ENCODE peak calls at places on chromosomes 11 and 22, in eight cellular contexts. Q is body of pancreas; F is H1; C is activated naive CD8-positive, alpha-beta T cell treated with anti-CD3 and anti-CD28 coated beads, Interleukin-2, amount 50 U/mL, for 24 hours; A is H4; G is HAP-1; N is substantia nigra; M is stimulated activated CD8-positive, alpha-beta memory T cell treated with anti-CD3 and anti-CD28 coated beads, Interleukin-4, amount 100 ng/mL, for 48 hours. W is an unnamed sample.

GRCh38 chr11:68345776-68346728 is 33.7 kb downstream of the LRP5 start:
- DNase-seq in F (no peak), M (no peak), C (no peak), G (no peak), Q (no peak), N (no peak), A (no peak), W (no peak)

GRCh38 chr11:15157181-15157580 is 42.5 kb downstream of the INSC start:
- DNase-seq in N (no peak), M (no peak), F (no peak), A (peak), C (no peak), Q (no peak), G (no peak), W (no peak)

GRCh38 chr11:124832571-124832970 is 32.4 kb upstream of the MSANTD2 start:
- DNase-seq in M (no peak), A (no peak), Q (no peak), N (no peak), F (no peak), G (no peak), C (no peak), W (no peak)

GRCh38 chr11:69791266-69791665 is 16.1 kb upstream of the FGF4 start:
- DNase-seq in A (no peak), F (no peak), C (no peak), Q (no peak), G (no peak), N (no peak), M (no peak), W (no peak)

GRCh38 chr11:110279881-110280280 is 16.5 kb downstream of the RDX start:
- DNase-seq in F (no peak), G (no peak), C (no peak), A (no peak), N (no peak), Q (no peak), M (no peak), W (no peak)

GRCh38 chr11:3152471-3153110 is 12.5 kb downstream of the OSBPL5 start:
- DNase-seq in Q (no peak), A (no peak), M (no peak), N (no peak), F (no peak), C (no peak), G (no peak), W (no peak)

GRCh38 chr11:134640971-134641968 is 229.2 kb upstream of the B3GAT1 start:
- DNase-seq in F (no peak), A (no peak), M (no peak), Q (no peak), G (no peak), C (no peak), N (no peak), W (no peak)

GRCh38 chr11:12565406-12565805 is 108.8 kb upstream of the TEAD1 start:
- DNase-seq in N (no peak), Q (no peak), M (no peak), F (no peak), C (no peak), A (no peak), G (no peak), W (no peak)

GRCh38 chr22:37169947-37170688 is 17.9 kb downstream of the C1QTNF6 start:
- DNase-seq in A (no peak), F (no peak), G (no peak), Q (no peak), M (no peak), N (no peak), C (no peak), W (no peak)

GRCh38 chr11:18452927-18453326 is 2.7 kb upstream of the LDHAL6A start:
- DNase-seq in M (no peak), F (no peak), Q (no peak), N (no peak), G (no peak), A (no peak), C (no peak), W (no peak)

GRCh38 chr11:128288368-128288767 is 299.0 kb downstream of the ETS1 start:
- DNase-seq in N (no peak), F (no peak), Q (no peak), M (no peak), A (no peak), G (no peak), C (no peak), W (no peak)

GRCh38 chr22:33659423-33659822 is 260.9 kb downstream of the LARGE1 start:
- DNase-seq in A (no peak), M (no peak), C (no peak), F (no peak), G (no peak), N (no peak), Q (no peak), W (no peak)

GRCh38 chr11:120682026-120682649 is 170.6 kb downstream of the GRIK4 start:
- DNase-seq in G (no peak), A (no peak), F (no peak), C (no peak), N (no peak), Q (no peak), M (no peak), W (no peak)

GRCh38 chr11:12587333-12587997 is 86.8 kb upstream of the TEAD1 start:
- DNase-seq in C (no peak), Q (no peak), N (no peak), M (no peak), G (no peak), F (no peak), A (peak), W (no peak)

GRCh38 chr22:21020802-21021429 is 6.0 kb downstream of the P2RX6 start:
- DNase-seq in M (no peak), A (no peak), N (no peak), F (peak), Q (no peak), C (peak), G (no peak), W (no peak)

W was measured in neural crest cell.